ENCODE peak calls at places on chromosomes 4 and X, in five cellular contexts. One of them, this sample, is unnamed.

GRCh38 chrX:33336783-33337182 is 125.4 kb upstream of the DMD start:
- DNase-seq in globus pallidus: peak; percentile 46
- DNase-seq in ACHN: peak; percentile 0
- DNase-seq in omental fat pad: no peak
- DNase-seq in NCI-H774: no peak
- DNase-seq in this sample: no peak

GRCh38 chr4:15374697-15375096 is 53.1 kb upstream of the C1QTNF7 start:
- DNase-seq in globus pallidus: no peak
- DNase-seq in ACHN: no peak
- DNase-seq in omental fat pad: no peak
- DNase-seq in NCI-H774: no peak
- DNase-seq in this sample: no peak

GRCh38 chrX:114581528-114582263 is 2.2 kb upstream of the HTR2C start:
- DNase-seq in globus pallidus: no peak
- DNase-seq in ACHN: no peak
- DNase-seq in omental fat pad: no peak
- DNase-seq in NCI-H774: no peak
- DNase-seq in this sample: no peak

GRCh38 chr4:90318208-90318607 is 191.0 kb downstream of the CCSER1 start:
- DNase-seq in globus pallidus: no peak
- DNase-seq in ACHN: no peak
- DNase-seq in omental fat pad: no peak
- DNase-seq in NCI-H774: no peak
- DNase-seq in this sample: no peak

GRCh38 chr4:161629694-161630441 is 533.9 kb downstream of the FSTL5 start:
- DNase-seq in globus pallidus: no peak
- DNase-seq in ACHN: no peak
- DNase-seq in omental fat pad: no peak
- DNase-seq in NCI-H774: no peak
- DNase-seq in this sample: no peak

GRCh38 chr4:79294064-79294463 is 31.8 kb downstream of the NAA11 start:
- DNase-seq in globus pallidus: no peak
- DNase-seq in ACHN: no peak
- DNase-seq in omental fat pad: no peak
- DNase-seq in NCI-H774: no peak
- DNase-seq in this sample: no peak

GRCh38 chrX:30887721-30888120 is 1.3 kb downstream of the TAB3 start:
- DNase-seq in globus pallidus: no peak
- DNase-seq in ACHN: no peak
- DNase-seq in omental fat pad: no peak
- DNase-seq in NCI-H774: no peak
- DNase-seq in this sample: no peak

GRCh38 chrX:149829751-149830191 is 48.0 kb downstream of the MAGEA9 start:
- DNase-seq in globus pallidus: no peak
- DNase-seq in ACHN: peak; percentile 15
- DNase-seq in omental fat pad: no peak
- DNase-seq in NCI-H774: no peak
- DNase-seq in this sample: no peak

GRCh38 chr4:1537410-1538095 is 131.3 kb upstream of the NKX1-1 start:
- DNase-seq in globus pallidus: no peak
- DNase-seq in ACHN: no peak
- DNase-seq in omental fat pad: no peak
- DNase-seq in NCI-H774: no peak
- DNase-seq in this sample: no peak

GRCh38 chrX:9992061-9992460 is 24.9 kb downstream of the CLDN34 start:
- DNase-seq in globus pallidus: no peak
- DNase-seq in ACHN: no peak
- DNase-seq in omental fat pad: no peak
- DNase-seq in NCI-H774: no peak
- DNase-seq in this sample: no peak

GRCh38 chr4:122285285-122285684 is 93.5 kb upstream of the ADAD1 start:
- DNase-seq in globus pallidus: no peak
- DNase-seq in ACHN: peak; percentile 22
- DNase-seq in omental fat pad: no peak
- DNase-seq in NCI-H774: no peak
- DNase-seq in this sample: no peak

GRCh38 chrX:13471269-13471668 is 98.1 kb upstream of the EGFL6 start:
- DNase-seq in globus pallidus: no peak
- DNase-seq in ACHN: no peak
- DNase-seq in omental fat pad: no peak
- DNase-seq in NCI-H774: no peak
- DNase-seq in this sample: no peak

GRCh38 chr4:104429150-104429741 is 65.4 kb downstream of the CXXC4 start:
- DNase-seq in globus pallidus: no peak
- DNase-seq in ACHN: no peak
- DNase-seq in omental fat pad: no peak
- DNase-seq in NCI-H774: no peak
- DNase-seq in this sample: no peak

This sample was measured in memory B cell.